ENCODE peak calls at places on chromosomes 1 and 21, in six cellular contexts. One of them, this sample, is unnamed.

GRCh38 chr1:1901641-1902294 is 10.9 kb upstream of the GNB1 start:
- DNase-seq in EL: no peak
- DNase-seq in M059J: no peak
- DNase-seq in GM18507: no peak
- DNase-seq in stimulated activated CD4-positive, alpha-beta T cell treated with anti-CD3 and anti-CD28 coated beads, Interleukin-12 subunit alpha, Interleukin-12 subunit beta, amount 100 ng/mL, for 4 hours: no peak
- DNase-seq in EH: no peak
- DNase-seq in this sample: no peak

GRCh38 chr1:6969762-6970161 is 184.5 kb downstream of the CAMTA1 start:
- DNase-seq in EL: no peak
- DNase-seq in M059J: no peak
- DNase-seq in GM18507: no peak
- DNase-seq in stimulated activated CD4-positive, alpha-beta T cell treated with anti-CD3 and anti-CD28 coated beads, Interleukin-12 subunit alpha, Interleukin-12 subunit beta, amount 100 ng/mL, for 4 hours: no peak
- DNase-seq in EH: no peak
- DNase-seq in this sample: no peak

GRCh38 chr1:91099746-91100621 is 78.1 kb upstream of the ZNF644 start:
- DNase-seq in EL: peak
- DNase-seq in M059J: peak
- DNase-seq in GM18507: no peak
- DNase-seq in stimulated activated CD4-positive, alpha-beta T cell treated with anti-CD3 and anti-CD28 coated beads, Interleukin-12 subunit alpha, Interleukin-12 subunit beta, amount 100 ng/mL, for 4 hours: no peak
- DNase-seq in EH: no peak
- DNase-seq in this sample: no peak

GRCh38 chr1:201126832-201127754 is at the start of gene ASCL5:
- DNase-seq in EL: peak
- DNase-seq in M059J: peak
- DNase-seq in GM18507: no peak
- DNase-seq in stimulated activated CD4-positive, alpha-beta T cell treated with anti-CD3 and anti-CD28 coated beads, Interleukin-12 subunit alpha, Interleukin-12 subunit beta, amount 100 ng/mL, for 4 hours: no peak
- DNase-seq in EH: peak
- DNase-seq in this sample: no peak

GRCh38 chr1:206117151-206117948 is at the start of gene AVPR1B:
- DNase-seq in EL: peak
- DNase-seq in M059J: peak
- DNase-seq in GM18507: no peak
- DNase-seq in stimulated activated CD4-positive, alpha-beta T cell treated with anti-CD3 and anti-CD28 coated beads, Interleukin-12 subunit alpha, Interleukin-12 subunit beta, amount 100 ng/mL, for 4 hours: peak
- DNase-seq in EH: peak
- DNase-seq in this sample: no peak

GRCh38 chr1:23627065-23627464 is 64.5 kb upstream of the RPL11 start:
- DNase-seq in EL: no peak
- DNase-seq in M059J: no peak
- DNase-seq in GM18507: no peak
- DNase-seq in stimulated activated CD4-positive, alpha-beta T cell treated with anti-CD3 and anti-CD28 coated beads, Interleukin-12 subunit alpha, Interleukin-12 subunit beta, amount 100 ng/mL, for 4 hours: no peak
- DNase-seq in EH: no peak
- DNase-seq in this sample: no peak

GRCh38 chr1:115364044-115364775 is 26.2 kb upstream of the NGF start:
- DNase-seq in EL: peak
- DNase-seq in M059J: peak
- DNase-seq in GM18507: no peak
- DNase-seq in stimulated activated CD4-positive, alpha-beta T cell treated with anti-CD3 and anti-CD28 coated beads, Interleukin-12 subunit alpha, Interleukin-12 subunit beta, amount 100 ng/mL, for 4 hours: no peak
- DNase-seq in EH: peak
- DNase-seq in this sample: no peak

GRCh38 chr1:67355745-67356424 is 48.2 kb downstream of the IL12RB2 start:
- DNase-seq in EL: peak
- DNase-seq in M059J: peak
- DNase-seq in GM18507: no peak
- DNase-seq in stimulated activated CD4-positive, alpha-beta T cell treated with anti-CD3 and anti-CD28 coated beads, Interleukin-12 subunit alpha, Interleukin-12 subunit beta, amount 100 ng/mL, for 4 hours: no peak
- DNase-seq in EH: peak
- DNase-seq in this sample: no peak

GRCh38 chr1:173420330-173420806 is 56.8 kb upstream of the PRDX6 start:
- DNase-seq in EL: peak
- DNase-seq in M059J: peak
- DNase-seq in GM18507: no peak
- DNase-seq in stimulated activated CD4-positive, alpha-beta T cell treated with anti-CD3 and anti-CD28 coated beads, Interleukin-12 subunit alpha, Interleukin-12 subunit beta, amount 100 ng/mL, for 4 hours: peak
- DNase-seq in EH: peak
- DNase-seq in this sample: no peak

GRCh38 chr1:208006258-208006920 is 95.5 kb upstream of the CD34 start:
- DNase-seq in EL: no peak
- DNase-seq in M059J: no peak
- DNase-seq in GM18507: no peak
- DNase-seq in stimulated activated CD4-positive, alpha-beta T cell treated with anti-CD3 and anti-CD28 coated beads, Interleukin-12 subunit alpha, Interleukin-12 subunit beta, amount 100 ng/mL, for 4 hours: no peak
- DNase-seq in EH: no peak
- DNase-seq in this sample: peak

GRCh38 chr1:51189421-51190073 is 46.5 kb upstream of the RNF11 start:
- DNase-seq in EL: peak
- DNase-seq in M059J: peak
- DNase-seq in GM18507: peak
- DNase-seq in stimulated activated CD4-positive, alpha-beta T cell treated with anti-CD3 and anti-CD28 coated beads, Interleukin-12 subunit alpha, Interleukin-12 subunit beta, amount 100 ng/mL, for 4 hours: peak
- DNase-seq in EH: peak
- DNase-seq in this sample: no peak

GRCh38 chr1:198467907-198468306 is 72.6 kb downstream of the ATP6V1G3 start:
- DNase-seq in EL: peak
- DNase-seq in M059J: peak
- DNase-seq in GM18507: no peak
- DNase-seq in stimulated activated CD4-positive, alpha-beta T cell treated with anti-CD3 and anti-CD28 coated beads, Interleukin-12 subunit alpha, Interleukin-12 subunit beta, amount 100 ng/mL, for 4 hours: no peak
- DNase-seq in EH: peak
- DNase-seq in this sample: no peak

GRCh38 chr1:189987509-189987908 is 490.2 kb downstream of the BRINP3 start:
- DNase-seq in EL: no peak
- DNase-seq in M059J: no peak
- DNase-seq in GM18507: no peak
- DNase-seq in stimulated activated CD4-positive, alpha-beta T cell treated with anti-CD3 and anti-CD28 coated beads, Interleukin-12 subunit alpha, Interleukin-12 subunit beta, amount 100 ng/mL, for 4 hours: no peak
- DNase-seq in EH: no peak
- DNase-seq in this sample: no peak

GRCh38 chr1:173405281-173405680 is 71.9 kb upstream of the PRDX6 start:
- DNase-seq in EL: no peak
- DNase-seq in M059J: no peak
- DNase-seq in GM18507: no peak
- DNase-seq in stimulated activated CD4-positive, alpha-beta T cell treated with anti-CD3 and anti-CD28 coated beads, Interleukin-12 subunit alpha, Interleukin-12 subunit beta, amount 100 ng/mL, for 4 hours: no peak
- DNase-seq in EH: no peak
- DNase-seq in this sample: no peak

GRCh38 chr21:39313457-39314154 is at the start of gene BRWD1:
- DNase-seq in EL: peak
- DNase-seq in M059J: peak
- DNase-seq in GM18507: peak
- DNase-seq in stimulated activated CD4-positive, alpha-beta T cell treated with anti-CD3 and anti-CD28 coated beads, Interleukin-12 subunit alpha, Interleukin-12 subunit beta, amount 100 ng/mL, for 4 hours: peak
- DNase-seq in EH: peak
- DNase-seq in this sample: peak

GRCh38 chr1:183881387-183882084 is 76.6 kb downstream of the RGL1 start:
- DNase-seq in EL: peak
- DNase-seq in M059J: peak
- DNase-seq in GM18507: no peak
- DNase-seq in stimulated activated CD4-positive, alpha-beta T cell treated with anti-CD3 and anti-CD28 coated beads, Interleukin-12 subunit alpha, Interleukin-12 subunit beta, amount 100 ng/mL, for 4 hours: no peak
- DNase-seq in EH: peak
- DNase-seq in this sample: peak

GRCh38 chr21:42331660-42332059 is 16.5 kb upstream of the TFF3 start:
- DNase-seq in EL: no peak
- DNase-seq in M059J: no peak
- DNase-seq in GM18507: no peak
- DNase-seq in stimulated activated CD4-positive, alpha-beta T cell treated with anti-CD3 and anti-CD28 coated beads, Interleukin-12 subunit alpha, Interleukin-12 subunit beta, amount 100 ng/mL, for 4 hours: no peak
- DNase-seq in EH: no peak
- DNase-seq in this sample: no peak

GRCh38 chr1:15158506-15159165 is 5.1 kb downstream of the TMEM51 start:
- DNase-seq in EL: peak
- DNase-seq in M059J: peak
- DNase-seq in GM18507: no peak
- DNase-seq in stimulated activated CD4-positive, alpha-beta T cell treated with anti-CD3 and anti-CD28 coated beads, Interleukin-12 subunit alpha, Interleukin-12 subunit beta, amount 100 ng/mL, for 4 hours: no peak
- DNase-seq in EH: peak
- DNase-seq in this sample: no peak

GRCh38 chr1:180155202-180155682 is 573 bp downstream of the QSOX1 start:
- DNase-seq in EL: peak
- DNase-seq in M059J: peak
- DNase-seq in GM18507: no peak
- DNase-seq in stimulated activated CD4-positive, alpha-beta T cell treated with anti-CD3 and anti-CD28 coated beads, Interleukin-12 subunit alpha, Interleukin-12 subunit beta, amount 100 ng/mL, for 4 hours: peak
- DNase-seq in EH: peak
- DNase-seq in this sample: no peak

GRCh38 chr1:45620588-45621500 is 3.0 kb downstream of the CCDC17 start:
- DNase-seq in EL: no peak
- DNase-seq in M059J: no peak
- DNase-seq in GM18507: no peak
- DNase-seq in stimulated activated CD4-positive, alpha-beta T cell treated with anti-CD3 and anti-CD28 coated beads, Interleukin-12 subunit alpha, Interleukin-12 subunit beta, amount 100 ng/mL, for 4 hours: no peak
- DNase-seq in EH: no peak
- DNase-seq in this sample: no peak

GRCh38 chr1:13548281-13548680 is 34.5 kb upstream of the LRRC38 start:
- DNase-seq in EL: no peak
- DNase-seq in M059J: no peak
- DNase-seq in GM18507: no peak
- DNase-seq in stimulated activated CD4-positive, alpha-beta T cell treated with anti-CD3 and anti-CD28 coated beads, Interleukin-12 subunit alpha, Interleukin-12 subunit beta, amount 100 ng/mL, for 4 hours: no peak
- DNase-seq in EH: no peak
- DNase-seq in this sample: no peak

GRCh38 chr1:24805534-24806301 is 60.5 kb downstream of the CLIC4 start:
- DNase-seq in EL: peak
- DNase-seq in M059J: peak
- DNase-seq in GM18507: no peak
- DNase-seq in stimulated activated CD4-positive, alpha-beta T cell treated with anti-CD3 and anti-CD28 coated beads, Interleukin-12 subunit alpha, Interleukin-12 subunit beta, amount 100 ng/mL, for 4 hours: no peak
- DNase-seq in EH: peak
- DNase-seq in this sample: no peak

GRCh38 chr1:7616076-7616833 is 154.8 kb upstream of the VAMP3 start:
- DNase-seq in EL: peak
- DNase-seq in M059J: peak
- DNase-seq in GM18507: no peak
- DNase-seq in stimulated activated CD4-positive, alpha-beta T cell treated with anti-CD3 and anti-CD28 coated beads, Interleukin-12 subunit alpha, Interleukin-12 subunit beta, amount 100 ng/mL, for 4 hours: peak
- DNase-seq in EH: peak
- DNase-seq in this sample: peak

GRCh38 chr1:239913141-239913585 is 178.5 kb upstream of the FMN2 start:
- DNase-seq in EL: no peak
- DNase-seq in M059J: no peak
- DNase-seq in GM18507: no peak
- DNase-seq in stimulated activated CD4-positive, alpha-beta T cell treated with anti-CD3 and anti-CD28 coated beads, Interleukin-12 subunit alpha, Interleukin-12 subunit beta, amount 100 ng/mL, for 4 hours: no peak
- DNase-seq in EH: no peak
- DNase-seq in this sample: no peak

GRCh38 chr21:43854773-43855633 is 10.0 kb upstream of the AGPAT3 start:
- DNase-seq in EL: no peak
- DNase-seq in M059J: no peak
- DNase-seq in GM18507: peak
- DNase-seq in stimulated activated CD4-positive, alpha-beta T cell treated with anti-CD3 and anti-CD28 coated beads, Interleukin-12 subunit alpha, Interleukin-12 subunit beta, amount 100 ng/mL, for 4 hours: no peak
- DNase-seq in EH: no peak
- DNase-seq in this sample: no peak

GRCh38 chr1:966135-966602 is at the start of gene PLEKHN1:
- DNase-seq in EL: peak
- DNase-seq in M059J: peak
- DNase-seq in GM18507: no peak
- DNase-seq in stimulated activated CD4-positive, alpha-beta T cell treated with anti-CD3 and anti-CD28 coated beads, Interleukin-12 subunit alpha, Interleukin-12 subunit beta, amount 100 ng/mL, for 4 hours: peak
- DNase-seq in EH: peak
- DNase-seq in this sample: no peak

GRCh38 chr1:3359346-3360157 is 94.9 kb upstream of the ARHGEF16 start:
- DNase-seq in EL: no peak
- DNase-seq in M059J: no peak
- DNase-seq in GM18507: no peak
- DNase-seq in stimulated activated CD4-positive, alpha-beta T cell treated with anti-CD3 and anti-CD28 coated beads, Interleukin-12 subunit alpha, Interleukin-12 subunit beta, amount 100 ng/mL, for 4 hours: no peak
- DNase-seq in EH: no peak
- DNase-seq in this sample: no peak

GRCh38 chr1:40383488-40384412 is 10.2 kb downstream of the SMAP2 start:
- DNase-seq in EL: peak
- DNase-seq in M059J: no peak
- DNase-seq in GM18507: no peak
- DNase-seq in stimulated activated CD4-positive, alpha-beta T cell treated with anti-CD3 and anti-CD28 coated beads, Interleukin-12 subunit alpha, Interleukin-12 subunit beta, amount 100 ng/mL, for 4 hours: no peak
- DNase-seq in EH: peak
- DNase-seq in this sample: no peak

GRCh38 chr1:205749094-205749825 is 722 bp downstream of the NUCKS1 start:
- DNase-seq in EL: peak
- DNase-seq in M059J: peak
- DNase-seq in GM18507: peak
- DNase-seq in stimulated activated CD4-positive, alpha-beta T cell treated with anti-CD3 and anti-CD28 coated beads, Interleukin-12 subunit alpha, Interleukin-12 subunit beta, amount 100 ng/mL, for 4 hours: peak
- DNase-seq in EH: peak
- DNase-seq in this sample: peak

GRCh38 chr1:94998128-94998527 is 71.2 kb upstream of the CNN3 start:
- DNase-seq in EL: no peak
- DNase-seq in M059J: no peak
- DNase-seq in GM18507: no peak
- DNase-seq in stimulated activated CD4-positive, alpha-beta T cell treated with anti-CD3 and anti-CD28 coated beads, Interleukin-12 subunit alpha, Interleukin-12 subunit beta, amount 100 ng/mL, for 4 hours: no peak
- DNase-seq in EH: no peak
- DNase-seq in this sample: no peak

GRCh38 chr1:228794173-228794572 is 58.9 kb downstream of the RHOU start:
- DNase-seq in EL: no peak
- DNase-seq in M059J: peak
- DNase-seq in GM18507: no peak
- DNase-seq in stimulated activated CD4-positive, alpha-beta T cell treated with anti-CD3 and anti-CD28 coated beads, Interleukin-12 subunit alpha, Interleukin-12 subunit beta, amount 100 ng/mL, for 4 hours: no peak
- DNase-seq in EH: no peak
- DNase-seq in this sample: no peak

GRCh38 chr1:53292690-53293089 is 35.2 kb downstream of the LRP8 start:
- DNase-seq in EL: no peak
- DNase-seq in M059J: no peak
- DNase-seq in GM18507: no peak
- DNase-seq in stimulated activated CD4-positive, alpha-beta T cell treated with anti-CD3 and anti-CD28 coated beads, Interleukin-12 subunit alpha, Interleukin-12 subunit beta, amount 100 ng/mL, for 4 hours: no peak
- DNase-seq in EH: no peak
- DNase-seq in this sample: no peak

GRCh38 chr21:46243325-46243724 is 14.8 kb upstream of the LSS start:
- DNase-seq in EL: no peak
- DNase-seq in M059J: no peak
- DNase-seq in GM18507: no peak
- DNase-seq in stimulated activated CD4-positive, alpha-beta T cell treated with anti-CD3 and anti-CD28 coated beads, Interleukin-12 subunit alpha, Interleukin-12 subunit beta, amount 100 ng/mL, for 4 hours: no peak
- DNase-seq in EH: no peak
- DNase-seq in this sample: no peak

GRCh38 chr21:38377165-38378093 is 120.6 kb downstream of the KCNJ15 start:
- DNase-seq in EL: peak
- DNase-seq in M059J: peak
- DNase-seq in GM18507: no peak
- DNase-seq in stimulated activated CD4-positive, alpha-beta T cell treated with anti-CD3 and anti-CD28 coated beads, Interleukin-12 subunit alpha, Interleukin-12 subunit beta, amount 100 ng/mL, for 4 hours: no peak
- DNase-seq in EH: peak
- DNase-seq in this sample: no peak

GRCh38 chr21:29299906-29300546 is 1.3 kb downstream of the BACH1 start:
- DNase-seq in EL: peak
- DNase-seq in M059J: peak
- DNase-seq in GM18507: peak
- DNase-seq in stimulated activated CD4-positive, alpha-beta T cell treated with anti-CD3 and anti-CD28 coated beads, Interleukin-12 subunit alpha, Interleukin-12 subunit beta, amount 100 ng/mL, for 4 hours: peak
- DNase-seq in EH: peak
- DNase-seq in this sample: peak

This sample was measured in cardiac septum.